ENCODE peak calls at places on chromosome 21, in four cellular contexts. D, N, Z and C are unnamed samples.

GRCh38 chr21:45972716-45973474 is 8.7 kb upstream of the COL6A1 start:
- DNase-seq in D (no peak), N (no peak), Z (peak), C (no peak)

GRCh38 chr21:45348591-45349327 is 56.2 kb upstream of the COL18A1 start:
- DNase-seq in D (no peak), N (no peak), Z (no peak), C (no peak)

GRCh38 chr21:45386336-45386727 is 18.6 kb upstream of the COL18A1 start:
- DNase-seq in D (no peak), N (no peak), Z (no peak), C (no peak)

GRCh38 chr21:36044056-36044455 is 16.3 kb downstream of the SETD4 start:
- DNase-seq in D (no peak), N (no peak), Z (no peak), C (no peak)

GRCh38 chr21:40841524-40842196 is 5.3 kb downstream of the DSCAM start:
- DNase-seq in D (peak), N (peak), Z (peak), C (peak)

GRCh38 chr21:25565272-25566199 is 41.7 kb downstream of the MRPL39 start:
- DNase-seq in D (no peak), N (no peak), Z (no peak), C (no peak)

GRCh38 chr21:27590271-27590670 is 623.4 kb upstream of the ADAMTS5 start:
- DNase-seq in D (peak), N (no peak), Z (no peak), C (no peak)

GRCh38 chr21:36608251-36608650 is 90.7 kb upstream of the SIM2 start:
- DNase-seq in D (no peak), N (no peak), Z (no peak), C (no peak)

GRCh38 chr21:34790341-34790740 is 121.5 kb downstream of the CLIC6 start:
- DNase-seq in D (no peak), N (no peak), Z (no peak), C (no peak)

GRCh38 chr21:21039624-21040023 is 41.4 kb downstream of the NCAM2 start:
- DNase-seq in D (no peak), N (no peak), Z (no peak), C (no peak)

GRCh38 chr21:45454081-45454923 is 49.3 kb downstream of the COL18A1 start:
- DNase-seq in D (peak), N (no peak), Z (peak), C (no peak)

GRCh38 chr21:42614391-42614790 is 39.0 kb upstream of the PDE9A start:
- DNase-seq in D (no peak), N (no peak), Z (no peak), C (no peak)

GRCh38 chr21:42991992-42992740 is 17.8 kb downstream of the PKNOX1 start:
- DNase-seq in D (no peak), N (peak), Z (no peak), C (no peak)

GRCh38 chr21:29418813-29419212 is 120.1 kb downstream of the BACH1 start:
- DNase-seq in D (no peak), N (no peak), Z (no peak), C (no peak)

GRCh38 chr21:30057108-30057507 is 109.5 kb downstream of the CLDN17 start:
- DNase-seq in D (no peak), N (no peak), Z (no peak), C (no peak)

GRCh38 chr21:16285646-16286223 is 556.0 kb downstream of the USP25 start:
- DNase-seq in D (no peak), N (peak), Z (no peak), C (no peak)

GRCh38 chr21:16891821-16892220 is 621.0 kb upstream of the CXADR start:
- DNase-seq in D (no peak), N (no peak), Z (no peak), C (no peak)

GRCh38 chr21:34820051-34820450 is 151.3 kb downstream of the CLIC6 start:
- DNase-seq in D (no peak), N (no peak), Z (no peak), C (no peak)